ENCODE peak calls at places on chromosomes 7 and 10, in seven cellular contexts. One of them, this sample, is unnamed.
A peak's percentile ranks its signal among the peaks of the same experiment; 100 is the strongest.

GRCh38 chr10:73879296-73880173 is 5.2 kb upstream of the CAMK2G start:
- DNase-seq in IMR-90: peak; percentile 75
- DNase-seq in aorta: peak; percentile 97
- DNase-seq in H7: peak; percentile 90
- DNase-seq in neuronal stem cell: peak; percentile 73
- DNase-seq in fibroblast of the aortic adventitia: peak; percentile 78
- DNase-seq in HL-60: peak; percentile 93
- DNase-seq in this sample: peak; percentile 84

GRCh38 chr7:2015251-2015871 is 217.4 kb downstream of the MAD1L1 start:
- DNase-seq in IMR-90: no peak
- DNase-seq in aorta: peak; percentile 73
- DNase-seq in H7: peak; percentile 59
- DNase-seq in neuronal stem cell: no peak
- DNase-seq in fibroblast of the aortic adventitia: no peak
- DNase-seq in HL-60: no peak
- DNase-seq in this sample: no peak

GRCh38 chr10:49597426-49598163 is 12.5 kb upstream of the SLC18A3 start:
- DNase-seq in IMR-90: no peak
- DNase-seq in aorta: no peak
- DNase-seq in H7: peak; percentile 17
- DNase-seq in neuronal stem cell: no peak
- DNase-seq in fibroblast of the aortic adventitia: no peak
- DNase-seq in HL-60: no peak
- DNase-seq in this sample: no peak

GRCh38 chr7:140497241-140497769 is 18.0 kb upstream of the MKRN1 start:
- DNase-seq in IMR-90: no peak
- DNase-seq in aorta: no peak
- DNase-seq in H7: no peak
- DNase-seq in neuronal stem cell: no peak
- DNase-seq in fibroblast of the aortic adventitia: no peak
- DNase-seq in HL-60: no peak
- DNase-seq in this sample: no peak

GRCh38 chr10:89531359-89531758 is 4.0 kb downstream of the SLC16A12 start:
- DNase-seq in IMR-90: no peak
- DNase-seq in aorta: no peak
- DNase-seq in H7: no peak
- DNase-seq in neuronal stem cell: no peak
- DNase-seq in fibroblast of the aortic adventitia: no peak
- DNase-seq in HL-60: no peak
- DNase-seq in this sample: no peak

GRCh38 chr10:73967022-73967429 is 30.9 kb upstream of the VCL start:
- DNase-seq in IMR-90: no peak
- DNase-seq in aorta: no peak
- DNase-seq in H7: peak; percentile 50
- DNase-seq in neuronal stem cell: no peak
- DNase-seq in fibroblast of the aortic adventitia: no peak
- DNase-seq in HL-60: no peak
- DNase-seq in this sample: no peak

GRCh38 chr7:139682136-139683013 is 95.4 kb downstream of the HIPK2 start:
- DNase-seq in IMR-90: peak; percentile 92
- DNase-seq in aorta: no peak
- DNase-seq in H7: peak; percentile 26
- DNase-seq in neuronal stem cell: no peak
- DNase-seq in fibroblast of the aortic adventitia: peak; percentile 68
- DNase-seq in HL-60: no peak
- DNase-seq in this sample: no peak

GRCh38 chr10:815338-816104 is 116.0 kb downstream of the LARP4B start:
- DNase-seq in IMR-90: no peak
- DNase-seq in aorta: no peak
- DNase-seq in H7: peak; percentile 74
- DNase-seq in neuronal stem cell: no peak
- DNase-seq in fibroblast of the aortic adventitia: no peak
- DNase-seq in HL-60: no peak
- DNase-seq in this sample: no peak

GRCh38 chr7:75639071-75639892 is 99.5 kb downstream of the HIP1 start:
- DNase-seq in IMR-90: peak; percentile 22
- DNase-seq in aorta: peak; percentile 86
- DNase-seq in H7: peak; percentile 95
- DNase-seq in neuronal stem cell: peak; percentile 86
- DNase-seq in fibroblast of the aortic adventitia: peak; percentile 31
- DNase-seq in HL-60: no peak
- DNase-seq in this sample: peak; percentile 61

GRCh38 chr7:82631998-82632397 is 188.4 kb upstream of the CACNA2D1 start:
- DNase-seq in IMR-90: peak; percentile 58
- DNase-seq in aorta: no peak
- DNase-seq in H7: no peak
- DNase-seq in neuronal stem cell: no peak
- DNase-seq in fibroblast of the aortic adventitia: peak; percentile 41
- DNase-seq in HL-60: no peak
- DNase-seq in this sample: no peak
- H3K4me3 ChIP-seq in IMR-90: no peak overlapping the region
- H3K4me3 ChIP-seq in aorta: no peak overlapping the region
- H3K4me3 ChIP-seq in H7: no peak overlapping the region
- H3K4me3 ChIP-seq in neuronal stem cell: no peak overlapping the region
- H3K4me3 ChIP-seq in fibroblast of the aortic adventitia: no peak overlapping the region
- H3K4me3 ChIP-seq in HL-60: no peak overlapping the region
- H3K4me3 ChIP-seq in this sample: no peak overlapping the region

GRCh38 chr7:27193335-27194001 is 6.4 kb downstream of the HOXA13 start:
- DNase-seq in IMR-90: no peak
- DNase-seq in aorta: peak; percentile 35
- DNase-seq in H7: peak; percentile 74
- DNase-seq in neuronal stem cell: no peak
- DNase-seq in fibroblast of the aortic adventitia: no peak
- DNase-seq in HL-60: no peak
- DNase-seq in this sample: no peak
- H3K4me3 ChIP-seq in IMR-90: no peak overlapping the region
- H3K4me3 ChIP-seq in aorta: no peak overlapping the region
- H3K4me3 ChIP-seq in H7: no peak overlapping the region
- H3K4me3 ChIP-seq in neuronal stem cell: no peak overlapping the region
- H3K4me3 ChIP-seq in fibroblast of the aortic adventitia: no peak overlapping the region
- H3K4me3 ChIP-seq in HL-60: peak overlapping the region; percentile 27
- H3K4me3 ChIP-seq in this sample: no peak overlapping the region

DNA sequence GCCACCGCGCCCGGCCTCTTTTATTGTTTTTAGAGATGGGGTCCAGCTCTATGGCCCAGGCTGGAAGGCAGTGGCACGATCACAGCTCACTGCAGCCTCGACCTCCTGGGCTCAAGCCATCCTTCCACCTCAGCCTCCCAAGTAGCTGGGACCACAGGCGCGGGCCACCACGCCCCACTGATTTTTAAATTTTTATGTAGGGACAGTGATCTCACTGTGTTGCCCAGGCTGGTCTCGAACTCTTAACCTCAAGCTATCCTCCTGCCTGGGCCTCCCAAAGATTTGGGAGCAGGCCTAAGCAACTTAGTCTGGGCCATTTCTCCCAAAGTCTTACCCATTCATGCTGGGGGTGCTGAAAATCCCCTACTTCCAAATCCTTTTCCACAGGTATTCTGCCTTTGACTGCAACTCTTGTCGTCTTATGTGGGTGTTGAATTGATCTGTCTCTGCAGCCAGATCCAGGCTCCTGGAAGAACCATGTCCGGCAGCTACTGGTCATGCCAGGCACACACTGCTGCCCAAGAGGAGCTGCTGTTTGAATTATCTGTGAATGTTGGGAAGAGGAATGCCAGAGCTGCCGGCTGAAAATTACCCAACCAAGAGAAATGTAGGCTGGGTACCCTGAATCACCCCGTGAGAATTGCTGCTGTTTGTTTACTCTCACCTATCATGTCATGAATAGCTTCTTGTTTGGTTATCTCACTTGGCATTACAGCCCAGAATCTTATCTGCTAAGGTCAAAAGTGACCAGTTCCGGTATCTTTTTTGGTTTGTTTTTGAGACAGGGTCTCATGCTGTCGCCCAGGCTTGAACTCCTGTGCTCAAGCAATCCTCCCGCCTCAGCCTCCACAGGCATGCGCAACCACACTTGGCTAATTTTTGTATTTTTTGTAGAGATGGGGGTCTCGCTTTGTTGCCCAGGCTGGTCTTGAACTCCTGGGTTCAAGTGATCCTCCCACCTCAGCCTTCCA is 1.1 kb downstream of the ZDHHC4 start:
- DNase-seq in IMR-90: peak; percentile 29
- DNase-seq in aorta: no peak
- DNase-seq in H7: no peak
- DNase-seq in neuronal stem cell: no peak
- DNase-seq in fibroblast of the aortic adventitia: no peak
- DNase-seq in HL-60: no peak
- DNase-seq in this sample: no peak
- H3K4me3 ChIP-seq in IMR-90: no peak overlapping the region
- H3K4me3 ChIP-seq in aorta: no peak overlapping the region
- H3K4me3 ChIP-seq in H7: no peak overlapping the region
- H3K4me3 ChIP-seq in neuronal stem cell: no peak overlapping the region
- H3K4me3 ChIP-seq in fibroblast of the aortic adventitia: peak overlapping the region; percentile 73
- H3K4me3 ChIP-seq in HL-60: peak overlapping the region; percentile 67
- H3K4me3 ChIP-seq in this sample: no peak overlapping the region

GRCh38 chr7:7157887-7158271 is 24.5 kb upstream of the C1GALT1 start:
- DNase-seq in IMR-90: peak; percentile 53
- DNase-seq in aorta: no peak
- DNase-seq in H7: no peak
- DNase-seq in neuronal stem cell: no peak
- DNase-seq in fibroblast of the aortic adventitia: peak; percentile 78
- DNase-seq in HL-60: no peak
- DNase-seq in this sample: no peak

GRCh38 chr7:7157177-7157886 is 25.0 kb upstream of the C1GALT1 start:
- DNase-seq in IMR-90: peak; percentile 58
- DNase-seq in aorta: no peak
- DNase-seq in H7: no peak
- DNase-seq in neuronal stem cell: no peak
- DNase-seq in fibroblast of the aortic adventitia: peak; percentile 84
- DNase-seq in HL-60: peak; percentile 70
- DNase-seq in this sample: no peak

GRCh38 chr7:7156663-7157062 is 25.7 kb upstream of the C1GALT1 start:
- DNase-seq in IMR-90: no peak
- DNase-seq in aorta: no peak
- DNase-seq in H7: no peak
- DNase-seq in neuronal stem cell: no peak
- DNase-seq in fibroblast of the aortic adventitia: no peak
- DNase-seq in HL-60: no peak
- DNase-seq in this sample: no peak

GRCh38 chr7:7164590-7164989 is 17.8 kb upstream of the C1GALT1 start:
- DNase-seq in IMR-90: no peak
- DNase-seq in aorta: no peak
- DNase-seq in H7: no peak
- DNase-seq in neuronal stem cell: no peak
- DNase-seq in fibroblast of the aortic adventitia: no peak
- DNase-seq in HL-60: no peak
- DNase-seq in this sample: no peak

GRCh38 chr7:7159063-7159645 is 23.2 kb upstream of the C1GALT1 start:
- DNase-seq in IMR-90: no peak
- DNase-seq in aorta: no peak
- DNase-seq in H7: no peak
- DNase-seq in neuronal stem cell: no peak
- DNase-seq in fibroblast of the aortic adventitia: peak; percentile 23
- DNase-seq in HL-60: no peak
- DNase-seq in this sample: no peak
- H3K4me3 ChIP-seq in IMR-90: no peak overlapping the region
- H3K4me3 ChIP-seq in aorta: no peak overlapping the region
- H3K4me3 ChIP-seq in H7: no peak overlapping the region
- H3K4me3 ChIP-seq in neuronal stem cell: no peak overlapping the region
- H3K4me3 ChIP-seq in fibroblast of the aortic adventitia: no peak overlapping the region
- H3K4me3 ChIP-seq in HL-60: no peak overlapping the region
- H3K4me3 ChIP-seq in this sample: no peak overlapping the region

GRCh38 chr7:8015095-8015745 is 46.6 kb downstream of the GLCCI1 start:
- DNase-seq in IMR-90: no peak
- DNase-seq in aorta: no peak
- DNase-seq in H7: no peak
- DNase-seq in neuronal stem cell: no peak
- DNase-seq in fibroblast of the aortic adventitia: no peak
- DNase-seq in HL-60: no peak
- DNase-seq in this sample: no peak
- H3K4me3 ChIP-seq in IMR-90: no peak overlapping the region
- H3K4me3 ChIP-seq in aorta: no peak overlapping the region
- H3K4me3 ChIP-seq in H7: no peak overlapping the region
- H3K4me3 ChIP-seq in neuronal stem cell: no peak overlapping the region
- H3K4me3 ChIP-seq in fibroblast of the aortic adventitia: no peak overlapping the region
- H3K4me3 ChIP-seq in HL-60: no peak overlapping the region
- H3K4me3 ChIP-seq in this sample: no peak overlapping the region

DNA sequence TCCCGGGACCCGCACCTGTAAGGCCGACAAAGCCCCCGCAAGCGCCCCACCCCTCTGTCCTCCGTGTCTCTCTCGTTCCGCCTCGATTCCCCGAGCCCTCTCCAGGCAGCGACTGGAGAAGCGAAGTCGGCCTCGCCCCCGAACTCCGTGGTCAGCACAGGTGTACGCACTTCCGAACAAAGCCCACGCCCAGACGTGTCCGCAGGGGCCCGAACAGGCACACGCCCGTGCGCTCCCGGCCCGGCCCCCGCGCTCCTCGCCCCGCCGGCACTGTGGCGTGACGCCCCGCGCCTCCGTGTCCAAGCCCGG is 758 bp downstream of the NRCAM start:
- DNase-seq in IMR-90: no peak
- DNase-seq in aorta: no peak
- DNase-seq in H7: no peak
- DNase-seq in neuronal stem cell: no peak
- DNase-seq in fibroblast of the aortic adventitia: no peak
- DNase-seq in HL-60: no peak
- DNase-seq in this sample: no peak
- H3K4me3 ChIP-seq in IMR-90: peak overlapping the region; percentile 43
- H3K4me3 ChIP-seq in aorta: no peak overlapping the region
- H3K4me3 ChIP-seq in H7: peak overlapping the region; percentile 76
- H3K4me3 ChIP-seq in neuronal stem cell: peak overlapping the region; percentile 92
- H3K4me3 ChIP-seq in fibroblast of the aortic adventitia: peak overlapping the region; percentile 74
- H3K4me3 ChIP-seq in HL-60: peak overlapping the region; percentile 34
- H3K4me3 ChIP-seq in this sample: peak overlapping the region; percentile 77

GRCh38 chr7:131553906-131554305 is 2.5 kb downstream of the PODXL start:
- DNase-seq in IMR-90: no peak
- DNase-seq in aorta: no peak
- DNase-seq in H7: peak; percentile 48
- DNase-seq in neuronal stem cell: no peak
- DNase-seq in fibroblast of the aortic adventitia: no peak
- DNase-seq in HL-60: no peak
- DNase-seq in this sample: no peak

GRCh38 chr7:131556055-131556911 is at the start of gene PODXL:
- DNase-seq in IMR-90: peak; percentile 17
- DNase-seq in aorta: peak; percentile 89
- DNase-seq in H7: peak; percentile 99
- DNase-seq in neuronal stem cell: peak; percentile 75
- DNase-seq in fibroblast of the aortic adventitia: peak; percentile 39
- DNase-seq in HL-60: peak; percentile 46
- DNase-seq in this sample: peak; percentile 58

GRCh38 chr7:131555565-131556054 is 818 bp downstream of the PODXL start:
- DNase-seq in IMR-90: no peak
- DNase-seq in aorta: no peak
- DNase-seq in H7: no peak
- DNase-seq in neuronal stem cell: no peak
- DNase-seq in fibroblast of the aortic adventitia: no peak
- DNase-seq in HL-60: no peak
- DNase-seq in this sample: no peak

GRCh38 chr7:131556912-131557457 is 557 bp upstream of the PODXL start:
- DNase-seq in IMR-90: no peak
- DNase-seq in aorta: no peak
- DNase-seq in H7: no peak
- DNase-seq in neuronal stem cell: no peak
- DNase-seq in fibroblast of the aortic adventitia: no peak
- DNase-seq in HL-60: no peak
- DNase-seq in this sample: no peak

GRCh38 chr7:131554880-131555516 is 1.4 kb downstream of the PODXL start:
- DNase-seq in IMR-90: no peak
- DNase-seq in aorta: no peak
- DNase-seq in H7: peak; percentile 52
- DNase-seq in neuronal stem cell: no peak
- DNase-seq in fibroblast of the aortic adventitia: no peak
- DNase-seq in HL-60: no peak
- DNase-seq in this sample: no peak
- H3K4me3 ChIP-seq in IMR-90: no peak overlapping the region
- H3K4me3 ChIP-seq in aorta: no peak overlapping the region
- H3K4me3 ChIP-seq in H7: peak overlapping the region; percentile 86
- H3K4me3 ChIP-seq in neuronal stem cell: peak overlapping the region; percentile 82
- H3K4me3 ChIP-seq in fibroblast of the aortic adventitia: peak overlapping the region; percentile 71
- H3K4me3 ChIP-seq in HL-60: no peak overlapping the region
- H3K4me3 ChIP-seq in this sample: no peak overlapping the region